ENCODE peak calls at places on chromosomes 3 and 15, in seven cellular contexts. I, M, Z, F, P, J and S are unnamed samples.

GRCh38 chr15:40340740-40341400 is at the start of gene CCDC9B:
- DNase-seq in J (peak; percentile 87), F (no peak), I (peak; percentile 95), Z (peak; percentile 93), P (peak; percentile 82), M (no peak), S (no peak)

GRCh38 chr15:40050788-40051615 is 12.0 kb upstream of the SRP14 start:
- DNase-seq in P (no peak), Z (no peak), I (peak; percentile 58), M (no peak), F (no peak), J (no peak), S (no peak)

GRCh38 chr3:138187296-138188012 is at the start of gene ARMC8:
- DNase-seq in I (no peak), J (peak; percentile 87), M (peak; percentile 56), F (no peak), P (peak; percentile 89), Z (peak; percentile 58), S (peak; percentile 29)

GRCh38 chr3:184785106-184785505 is 26.9 kb upstream of the VPS8 start:
- DNase-seq in J (no peak), I (no peak), Z (no peak), M (no peak), P (no peak), F (no peak), S (no peak)

GRCh38 chr3:139439278-139439677 is 37.0 kb downstream of the RBP2 start:
- DNase-seq in P (no peak), J (no peak), F (no peak), Z (no peak), I (no peak), M (no peak), S (no peak)

GRCh38 chr3:126056681-126057546 is 27.0 kb downstream of the SLC41A3 start:
- DNase-seq in J (no peak), I (peak; percentile 23), F (no peak), M (no peak), Z (peak; percentile 72), P (no peak), S (no peak)

GRCh38 chr3:46693038-46693896 is at the start of gene ALS2CL:
- DNase-seq in Z (peak; percentile 69), M (peak; percentile 56), F (no peak), J (peak; percentile 9), I (peak; percentile 33), P (no peak), S (peak; percentile 73)

GRCh38 chr15:67186226-67186649 is 68.2 kb downstream of the AAGAB start:
- DNase-seq in Z (peak; percentile 79), P (no peak), M (no peak), I (no peak), J (no peak), F (no peak), S (no peak)

GRCh38 chr3:69379661-69380060 is 6.2 kb downstream of the FRMD4B start:
- DNase-seq in J (no peak), Z (no peak), F (no peak), M (no peak), I (no peak), P (no peak), S (no peak)

GRCh38 chr3:97871206-97871605 is 49.4 kb downstream of the CRYBG3 start:
- DNase-seq in J (no peak), P (no peak), F (no peak), I (peak; percentile 36), Z (no peak), M (no peak), S (no peak)

GRCh38 chr3:160400048-160400630 is 689 bp downstream of the SMC4 start:
- DNase-seq in J (no peak), M (peak; percentile 34), Z (peak; percentile 42), F (no peak), I (peak; percentile 73), P (peak; percentile 37), S (peak; percentile 20)

GRCh38 chr3:147471741-147472140 is 62.6 kb downstream of the ZIC1 start:
- DNase-seq in Z (no peak), P (no peak), J (no peak), I (no peak), M (no peak), F (no peak), S (no peak)

GRCh38 chr3:11367116-11367781 is 95.1 kb downstream of the ATG7 start:
- DNase-seq in I (peak; percentile 77), Z (no peak), M (peak; percentile 53), F (peak; percentile 47), P (no peak), J (no peak), S (no peak)

GRCh38 chr15:82985688-82986441 is at the start of gene RAMAC:
- DNase-seq in M (peak; percentile 78), Z (peak; percentile 85), F (peak; percentile 87), J (peak; percentile 86), I (peak; percentile 97), P (peak; percentile 93), S (peak; percentile 92)

GRCh38 chr3:136351351-136351750 is 101.2 kb downstream of the PCCB start:
- DNase-seq in I (peak; percentile 37), F (no peak), P (no peak), J (no peak), M (no peak), Z (no peak), S (no peak)

GRCh38 chr3:8742921-8743605 is 9.5 kb downstream of the CAV3 start:
- DNase-seq in I (peak; percentile 82), Z (no peak), F (no peak), J (no peak), M (no peak), P (no peak), S (no peak)

GRCh38 chr15:30958219-30958618 is 33.2 kb downstream of the MTMR10 start:
- DNase-seq in M (no peak), F (no peak), I (peak; percentile 55), J (no peak), Z (no peak), P (no peak), S (no peak)

GRCh38 chr15:81087121-81087520 is 46.9 kb upstream of the CFAP161 start:
- DNase-seq in Z (no peak), P (no peak), M (no peak), I (peak; percentile 52), F (no peak), J (no peak), S (no peak)